ENCODE peak calls at places on chromosomes 11 and 22, in four cellular contexts. U, K, Z and B are unnamed samples. For H3K27me3 and H3K4me1, the result is how much of the 10 kb centered on the place peaks cover.

GRCh38 chr11:59224419-59224928 is 11.7 kb upstream of the MPEG1 start:
- DNase-seq in U (no peak), Z (no peak), K (no peak), B (no peak)

GRCh38 chr11:115247404-115247803 is 256.8 kb downstream of the CADM1 start:
- DNase-seq in Z (no peak), K (no peak), U (no peak), B (no peak)

GRCh38 chr11:45664376-45665205 is 831 bp downstream of the CHST1 start:
- DNase-seq in K (no peak), Z (no peak), U (no peak), B (no peak)

GRCh38 chr11:28525636-28526405 is 417.6 kb downstream of the METTL15 start:
- DNase-seq in K (no peak), Z (no peak), U (no peak), B (no peak)

GRCh38 chr22:35921777-35922176 is 106.8 kb downstream of the RBFOX2 start:
- DNase-seq in Z (no peak), U (peak), K (peak), B (no peak)

GRCh38 chr11:57314221-57314973 is 10.4 kb downstream of the TNKS1BP1 start:
- DNase-seq in U (no peak), Z (no peak), K (peak), B (peak)

GRCh38 chr11:32597914-32598313 is 14.3 kb downstream of the EIF3M start:
- DNase-seq in Z (no peak), K (no peak), U (no peak), B (no peak)

GRCh38 chr11:120235024-120235628 is 4.8 kb upstream of the POU2F3 start:
- DNase-seq in U (peak), K (no peak), Z (no peak), B (peak)

GRCh38 chr11:134625631-134626030 is 213.6 kb upstream of the B3GAT1 start:
- DNase-seq in U (no peak), K (no peak), Z (peak), B (no peak)

GRCh38 chr11:20874358-20874757 is 205.0 kb downstream of the NELL1 start:
- DNase-seq in U (no peak), K (no peak), Z (no peak), B (no peak)

GRCh38 chr22:26906464-26906863 is 249.1 kb downstream of the MIAT start:
- DNase-seq in Z (no peak), U (no peak), K (no peak), B (no peak)

GRCh38 chr11:26983645-26984044 is 10.3 kb upstream of the FIBIN start:
- DNase-seq in K (no peak), Z (no peak), U (no peak), B (no peak)

GRCh38 chr22:28819253-28820096 is 19.1 kb upstream of the XBP1 start:
- DNase-seq in K (no peak), U (no peak), Z (no peak), B (no peak)

GRCh38 chr22:27507935-27508504 is 293.5 kb downstream of the MN1 start:
- DNase-seq in K (no peak), U (peak), Z (no peak), B (no peak)

GRCh38 chr22:28887725-28888459 is 4.5 kb downstream of the ZNRF3 start:
- DNase-seq in Z (no peak), U (no peak), K (no peak), B (no peak)

GRCh38 chr11:2269601-2270321 is 627 bp downstream of the ASCL2 start:
- DNase-seq in Z (no peak), U (peak), K (peak), B (peak)

GRCh38 chr22:45335021-45335818 is 25.5 kb downstream of the FAM118A start:
- DNase-seq in Z (no peak), U (peak), K (peak), B (no peak)

DNA sequence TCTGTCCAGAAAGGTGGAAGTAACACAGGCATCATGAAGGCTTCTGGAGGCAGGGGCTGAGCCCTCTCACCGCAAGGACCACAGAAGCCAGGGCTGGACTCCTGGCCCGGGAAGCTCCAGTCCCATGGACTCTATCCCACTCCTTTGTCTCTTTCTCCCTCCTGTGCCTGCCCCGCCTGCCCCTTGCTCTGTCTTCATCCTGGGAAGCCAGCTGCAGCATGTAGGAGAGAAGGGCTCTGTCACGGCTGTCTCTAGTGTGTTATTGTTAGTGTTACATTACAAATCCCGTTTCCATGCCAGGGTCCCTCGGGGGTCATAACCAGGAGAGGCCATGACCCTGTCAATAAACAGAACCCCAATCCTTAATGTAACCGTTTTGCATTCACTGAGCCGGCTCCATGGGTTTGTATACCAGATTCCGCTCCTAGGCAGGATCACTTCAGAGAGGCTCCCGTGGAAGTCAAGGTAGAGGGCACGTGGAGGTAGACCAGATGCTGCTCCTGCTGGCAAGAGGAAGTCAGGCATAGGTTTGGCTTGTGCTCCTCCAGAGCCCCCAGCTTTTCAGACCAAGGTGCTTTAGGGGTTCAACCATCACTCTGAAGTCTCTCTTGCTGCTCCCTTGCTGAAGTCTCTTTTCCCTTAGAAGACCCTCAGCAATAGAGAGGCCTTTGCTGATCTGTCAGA is 293.2 kb downstream of the ETS1 start:
- DNase-seq in Z (no peak), K (no peak), U (no peak), B (no peak)
- H3K27ac ChIP-seq in Z (no peak), K (no peak), U (no peak), B (no peak)

DNA sequence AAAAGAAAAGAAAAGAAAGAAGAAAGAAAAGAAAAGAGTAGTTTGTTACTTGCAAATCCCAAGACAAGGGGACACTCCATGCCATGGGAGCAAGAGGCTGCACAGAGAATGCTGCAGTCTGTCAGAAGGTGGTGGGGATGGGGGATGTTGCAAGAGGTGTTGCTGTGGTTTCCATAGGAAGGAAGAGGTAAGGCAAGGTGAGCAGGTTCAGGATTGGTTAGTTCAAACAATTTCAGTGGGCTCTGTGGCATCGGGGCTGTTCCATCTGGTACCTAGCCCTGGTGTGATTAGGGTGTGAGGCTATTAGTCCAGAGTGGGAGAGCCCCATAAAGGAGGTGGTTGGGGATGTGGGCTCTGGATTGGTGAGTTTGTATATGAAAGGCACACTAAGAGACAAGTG is 172.7 kb downstream of the BCR start:
- DNase-seq in U (no peak), K (no peak), Z (no peak), B (no peak)
- H3K27me3 ChIP-seq in U (under half), K (under half), Z (under half), B (under half)

DNA sequence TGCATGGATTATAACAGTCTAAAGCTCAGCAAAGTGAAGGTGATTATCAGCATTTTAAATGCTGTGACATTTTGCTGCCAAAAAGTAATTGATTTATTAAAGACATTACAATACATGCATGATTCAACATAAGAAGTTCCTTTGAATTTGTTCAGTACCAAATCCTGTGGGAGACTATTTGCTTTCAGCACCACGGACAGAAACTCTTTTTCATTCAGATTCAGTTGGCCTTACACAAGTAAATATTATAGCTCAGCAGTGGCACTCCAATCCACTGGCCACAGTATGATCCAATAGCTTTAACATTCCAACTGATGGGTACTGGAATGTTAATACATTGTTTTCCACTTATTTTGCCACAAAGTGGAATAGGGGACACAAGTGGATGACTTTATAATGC is 806.7 kb downstream of the NTM start:
- DNase-seq in U (peak), Z (no peak), K (no peak), B (no peak)
- H3K4me1 ChIP-seq in U (under half), Z (under half), K (under half), B (under half)

GRCh38 chr22:31942091-31942490 is 2.2 kb upstream of the YWHAH start:
- DNase-seq in U (no peak), K (no peak), Z (no peak), B (peak)
- H3K27ac ChIP-seq in U (no peak), K (no peak), Z (no peak), B (no peak)

GRCh38 chr11:8285796-8286195 is 22.1 kb upstream of the LMO1 start:
- DNase-seq in U (no peak), K (no peak), Z (no peak), B (no peak)
- H3K27me3 ChIP-seq in U (under half), K (under half), Z (under half), B (under half)

GRCh38 chr11:96254854-96255253 is 88.1 kb downstream of the MAML2 start:
- DNase-seq in Z (no peak), U (no peak), K (no peak), B (peak)
- H3K4me1 ChIP-seq in Z (half or more), U (under half), K (under half), B (half or more)

GRCh38 chr22:31588970-31589675 is 72.9 kb downstream of the PISD start:
- DNase-seq in U (no peak), Z (no peak), K (no peak), B (no peak)
- H3K27ac ChIP-seq in U (no peak), Z (no peak), K (no peak), B (no peak)